ENCODE peak calls at places on chromosomes 11 and 22, in six cellular contexts. H, D, X, T, I and Y are unnamed samples.

GRCh38 chr11:86741489-86742435 is 58.6 kb upstream of the PRSS23 start:
- ATAC-seq in H (no peak), D (no peak), X (peak; percentile 50), T (no peak), I (peak; percentile 85), Y (peak; percentile 17)

GRCh38 chr11:122459064-122459463 is 196.5 kb upstream of the UBASH3B start:
- ATAC-seq in H (no peak), D (no peak), X (no peak), T (no peak), I (no peak), Y (no peak)

GRCh38 chr11:31720225-31720624 is 90.9 kb downstream of the PAX6 start:
- ATAC-seq in H (no peak), D (no peak), X (no peak), T (no peak), I (no peak), Y (no peak)

GRCh38 chr11:96472085-96472484 is 82.3 kb downstream of the JRKL start:
- ATAC-seq in H (no peak), D (no peak), X (no peak), T (no peak), I (peak; percentile 38), Y (peak; percentile 18)

GRCh38 chr11:10314199-10315072 is 9.6 kb downstream of the ADM start:
- ATAC-seq in H (peak; percentile 70), D (peak; percentile 80), X (peak; percentile 80), T (peak; percentile 85), I (peak; percentile 89), Y (peak; percentile 64)

GRCh38 chr11:1150095-1150494 is 7.7 kb upstream of the MUC5AC start:
- ATAC-seq in H (no peak), D (no peak), X (no peak), T (no peak), I (no peak), Y (no peak)

GRCh38 chr11:10125522-10126133 is 168.4 kb downstream of the SBF2 start:
- ATAC-seq in H (peak; percentile 73), D (no peak), X (peak; percentile 31), T (no peak), I (no peak), Y (no peak)

GRCh38 chr11:108551653-108552462 is 41.7 kb downstream of the EXPH5 start:
- ATAC-seq in H (no peak), D (no peak), X (peak; percentile 25), T (no peak), I (no peak), Y (no peak)

GRCh38 chr22:28187612-28188011 is 268.6 kb upstream of the PITPNB start:
- ATAC-seq in H (no peak), D (no peak), X (no peak), T (no peak), I (no peak), Y (no peak)

GRCh38 chr11:69674267-69674885 is 777 bp downstream of the LTO1 start:
- ATAC-seq in H (no peak), D (no peak), X (no peak), T (peak; percentile 11), I (peak; percentile 15), Y (no peak)

GRCh38 chr11:68076371-68077042 is 37.7 kb downstream of the TCIRG1 start:
- ATAC-seq in H (no peak), D (no peak), X (peak; percentile 53), T (no peak), I (peak; percentile 64), Y (no peak)